ENCODE peak calls at places on chromosomes 13 and 19, in five cellular contexts. X is GM23338, W is A549, H is HepG2, V is K562. U is an unnamed sample. For H3K4me1, the result is how much of the 10 kb centered on the place peaks cover.

GRCh38 chr19:27971071-27971470 is 1241.9 kb downstream of the UQCRFS1 start:
- DNase-seq in X (peak), W (peak), H (no peak), V (no peak), U (no peak)

GRCh38 chr19:50358483-50359431 is 6.7 kb downstream of the NAPSA start:
- DNase-seq in X (no peak), W (no peak), H (no peak), V (peak), U (peak)

GRCh38 chr13:73254827-73255226 is 196.0 kb downstream of the KLF5 start:
- DNase-seq in X (no peak), W (no peak), H (no peak), V (no peak), U (no peak)

GRCh38 chr19:1860133-1860775 is 3.1 kb downstream of the KLF16 start:
- DNase-seq in X (peak), W (peak), H (peak), V (peak), U (no peak)

GRCh38 chr13:50650936-50651638 is 192.4 kb downstream of the DLEU7 start:
- DNase-seq in X (no peak), W (no peak), H (no peak), V (no peak), U (no peak)

GRCh38 chr13:82701021-82701420 is 1181.3 kb downstream of the SLITRK1 start:
- DNase-seq in X (no peak), W (no peak), H (no peak), V (no peak), U (no peak)

GRCh38 chr19:16366433-16367268 is 42.0 kb downstream of the KLF2 start:
- DNase-seq in X (peak), W (no peak), H (no peak), V (no peak), U (peak)

GRCh38 chr19:17482877-17483604 is 12.7 kb downstream of the SLC27A1 start:
- DNase-seq in X (no peak), W (no peak), H (no peak), V (no peak), U (no peak)

GRCh38 chr19:17329061-17329767 is 5.4 kb downstream of the ANO8 start:
- DNase-seq in X (peak), W (no peak), H (no peak), V (no peak), U (no peak)

GRCh38 chr13:114148521-114148855 is 16.1 kb upstream of the RASA3 start:
- DNase-seq in X (no peak), W (no peak), H (no peak), V (no peak), U (peak)

GRCh38 chr19:8459520-8460260 is 14.9 kb downstream of the HNRNPM start:
- DNase-seq in X (no peak), W (peak), H (peak), V (no peak), U (no peak)

GRCh38 chr19:661427-662196 is 1.4 kb downstream of the RNF126 start:
- DNase-seq in X (no peak), W (no peak), H (no peak), V (peak), U (no peak)

GRCh38 chr19:49896863-49897621 is at the start of gene IL4I1:
- DNase-seq in X (no peak), W (no peak), H (no peak), V (no peak), U (peak)

GRCh38 chr19:36257512-36257876 is 42.6 kb downstream of the ZNF146 start:
- DNase-seq in X (peak), W (no peak), H (no peak), V (no peak), U (no peak)

DNA sequence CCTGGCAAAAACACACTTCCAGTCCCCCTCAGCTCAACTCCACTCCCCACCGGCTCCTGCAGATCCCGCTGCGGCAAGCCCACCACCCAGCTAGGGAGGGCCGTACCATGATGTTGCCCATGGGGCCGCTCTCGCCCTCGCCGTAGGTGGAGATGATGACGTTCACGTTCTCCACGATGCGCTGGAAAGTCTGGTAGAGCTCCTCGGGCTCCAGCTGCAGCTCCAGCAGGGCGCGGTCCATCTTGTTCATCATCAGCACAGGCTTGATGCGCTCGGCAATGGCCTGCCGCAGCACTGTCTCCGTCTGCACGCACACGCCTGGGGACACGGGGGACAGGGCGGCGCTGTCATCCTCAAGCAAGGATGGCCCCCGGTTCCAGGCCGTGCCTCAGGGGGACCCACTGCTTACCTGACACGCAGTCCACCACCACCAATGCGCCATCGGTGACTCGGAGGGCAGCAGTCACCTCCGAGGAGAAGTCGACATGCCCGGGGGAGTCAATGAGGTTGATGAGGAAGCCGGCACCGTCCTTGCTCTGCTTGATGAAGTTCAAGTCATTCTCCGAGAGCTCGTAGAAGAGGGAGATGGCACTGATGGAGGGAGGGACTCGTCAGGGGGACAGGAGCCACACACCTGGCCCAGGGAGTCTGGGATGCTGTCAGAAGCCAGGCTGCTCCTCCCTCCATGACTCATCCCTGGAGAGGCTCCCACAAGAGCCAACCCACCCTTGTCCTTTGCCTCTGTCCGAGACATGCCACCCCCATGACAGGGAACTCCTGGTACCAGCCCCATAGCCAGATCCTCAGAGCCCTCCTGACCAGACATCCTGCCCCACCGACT is 2.3 kb downstream of the EEF2 start:
- DNase-seq in X (no peak), W (no peak), H (peak), V (no peak), U (no peak)
- H3K4me1 ChIP-seq in X (under half), W (under half), H (under half), V (half or more), U (under half)

GRCh38 chr13:99013951-99014350 is 36.1 kb upstream of the DOCK9 start:
- DNase-seq in X (no peak), W (no peak), H (no peak), V (no peak), U (no peak)

GRCh38 chr13:99014391-99014988 is 36.6 kb upstream of the DOCK9 start:
- DNase-seq in X (no peak), W (no peak), H (no peak), V (peak), U (no peak)

GRCh38 chr13:99022953-99023352 is 45.1 kb upstream of the DOCK9 start:
- DNase-seq in X (no peak), W (no peak), H (no peak), V (no peak), U (no peak)

GRCh38 chr13:99015606-99016520 is 38.0 kb upstream of the DOCK9 start:
- DNase-seq in X (no peak), W (no peak), H (no peak), V (no peak), U (no peak)

DNA sequence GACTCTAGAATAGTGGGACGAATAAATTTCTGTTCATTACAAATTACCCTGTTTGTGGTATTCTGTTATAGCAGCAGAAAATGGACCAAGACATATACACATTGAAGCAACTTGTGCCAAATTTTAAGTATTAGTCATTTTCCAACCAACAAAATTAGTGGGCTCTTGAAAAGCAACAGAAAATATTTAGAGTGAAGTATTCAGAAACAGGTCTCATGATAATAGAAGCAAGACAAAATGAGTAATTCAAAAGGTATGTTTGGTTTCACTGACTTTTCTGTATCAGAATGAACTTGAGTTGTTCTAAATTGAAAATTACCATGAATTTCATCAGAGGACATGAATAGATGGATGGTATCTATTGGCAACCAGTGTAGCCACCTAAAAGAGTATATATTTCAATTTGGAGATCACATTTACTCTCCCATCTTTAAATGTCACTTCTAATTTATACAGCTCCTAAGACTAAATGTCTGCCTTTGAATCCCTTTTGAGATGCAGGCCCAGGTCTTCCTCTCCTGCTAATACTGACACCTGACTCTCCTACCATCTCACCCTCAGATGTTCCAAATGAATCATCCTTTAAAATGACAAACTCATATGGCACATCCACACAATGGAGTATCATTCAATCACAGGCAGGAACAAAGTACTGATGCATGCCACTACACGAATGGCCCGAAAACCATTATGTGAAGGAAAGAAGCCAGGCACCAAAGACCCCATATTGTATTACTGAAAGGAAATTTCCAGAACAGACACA is 40.7 kb upstream of the DOCK9 start:
- DNase-seq in X (no peak), W (no peak), H (no peak), V (no peak), U (no peak)
- TF ChIP-seq JUNB in X (no peak), W (no peak), H (no peak), V (no peak), U (peak)

GRCh38 chr19:19453129-19453461 is 47.6 kb downstream of the GATAD2A start:
- DNase-seq in X (no peak), W (no peak), H (no peak), V (no peak), U (no peak)
- H3K4me1 ChIP-seq in X (under half), W (under half), H (under half), V (under half), U (under half)

GRCh38 chr13:22082030-22082429 is 411.2 kb downstream of the FGF9 start:
- DNase-seq in X (no peak), W (no peak), H (peak), V (no peak), U (no peak)
- TF ChIP-seq JUNB in X (no peak), W (no peak), H (no peak), V (no peak), U (no peak)

GRCh38 chr19:10753305-10753704 is 35.4 kb downstream of the DNM2 start:
- DNase-seq in X (no peak), W (no peak), H (no peak), V (peak), U (no peak)
- H3K4me1 ChIP-seq in X (under half), W (under half), H (half or more), V (half or more), U (under half)

U was measured in GM12878.